ENCODE peak calls at places on chromosomes 4 and X, in four cellular contexts. K is GM23248, J is fibroblast of lung, F is trophoblast cell. I is an unnamed sample.

GRCh38 chr4:94015956-94016355 is 187.4 kb downstream of the ATOH1 start:
- DNase-seq in F (peak), J (no peak), K (no peak), I (no peak)

GRCh38 chr4:8729408-8730149 is 137.0 kb downstream of the CPZ start:
- DNase-seq in F (no peak), J (no peak), K (no peak), I (no peak)

GRCh38 chr4:82124365-82124764 is 249.4 kb downstream of the HNRNPD start:
- DNase-seq in F (peak), J (no peak), K (no peak), I (no peak)

GRCh38 chr4:15457401-15458201 is 12.1 kb upstream of the CC2D2A start:
- DNase-seq in K (peak), J (peak), F (no peak), I (no peak)

GRCh38 chr4:54187148-54187547 is 41.9 kb upstream of the PDGFRA start:
- DNase-seq in J (no peak), F (peak), K (no peak), I (peak)

GRCh38 chr4:136495076-136495475 is 1037.2 kb downstream of the PCDH18 start:
- DNase-seq in F (no peak), J (peak), K (no peak), I (no peak)

GRCh38 chrX:149461746-149462145 is 43.4 kb downstream of the IDS start:
- DNase-seq in J (no peak), F (no peak), K (no peak), I (no peak)

GRCh38 chr4:170497105-170497504 is 407.3 kb upstream of the AADAT start:
- DNase-seq in J (no peak), F (no peak), K (peak), I (no peak)

GRCh38 chr4:120163895-120164294 is 97.2 kb upstream of the MAD2L1 start:
- DNase-seq in J (no peak), F (no peak), K (no peak), I (no peak)

GRCh38 chrX:41688154-41688553 is 619 bp upstream of the GPR34 start:
- DNase-seq in F (no peak), K (no peak), J (no peak), I (no peak)

GRCh38 chr4:121050251-121050650 is 22.1 kb downstream of the NDNF start:
- DNase-seq in K (peak), J (peak), F (no peak), I (no peak)

GRCh38 chrX:129908636-129909035 is 2.7 kb downstream of the UTP14A start:
- DNase-seq in K (no peak), F (no peak), J (no peak), I (no peak)

GRCh38 chrX:109952985-109953905 is 49.7 kb upstream of the TMEM164 start:
- DNase-seq in J (no peak), K (no peak), F (no peak), I (peak)

GRCh38 chr4:47933798-47934197 is 19.4 kb upstream of the NFXL1 start:
- DNase-seq in F (no peak), J (peak), K (peak), I (no peak)

GRCh38 chrX:150308041-150308440 is 55.1 kb upstream of the MAMLD1 start:
- DNase-seq in F (no peak), K (no peak), J (no peak), I (no peak)

GRCh38 chr4:185587444-185588161 is 52.3 kb upstream of the PDLIM3 start:
- DNase-seq in K (no peak), J (peak), F (peak), I (no peak)

GRCh38 chr4:88320780-88321373 is 36.5 kb upstream of the PPM1K start:
- DNase-seq in J (peak), K (peak), F (peak), I (no peak)

GRCh38 chr4:11529625-11530201 is 101.0 kb upstream of the HS3ST1 start:
- DNase-seq in J (peak), K (no peak), F (no peak), I (no peak)

GRCh38 chr4:95506264-95506663 is 42.5 kb downstream of the UNC5C start:
- DNase-seq in J (peak), F (peak), K (peak), I (no peak)

GRCh38 chrX:119147486-119147885 is 19.9 kb upstream of the KIAA1210 start:
- DNase-seq in J (no peak), F (no peak), K (no peak), I (no peak)

GRCh38 chrX:68249401-68249831 is 183.9 kb downstream of the OPHN1 start:
- DNase-seq in K (no peak), F (no peak), J (peak), I (peak)

GRCh38 chrX:19174401-19175025 is 52.2 kb upstream of the ADGRG2 start:
- DNase-seq in F (no peak), J (peak), K (peak), I (peak)

GRCh38 chrX:40010550-40011364 is 87.0 kb downstream of the BCOR start:
- DNase-seq in J (no peak), F (no peak), K (no peak), I (no peak)

GRCh38 chr4:166816901-166817300 is 417.4 kb downstream of the SPOCK3 start:
- DNase-seq in K (no peak), J (no peak), F (peak), I (no peak)

GRCh38 chrX:97131886-97132285 is 248.2 kb downstream of the RPA4 start:
- DNase-seq in J (no peak), K (no peak), F (no peak), I (no peak)

GRCh38 chr4:117324851-117325491 is 239.6 kb upstream of the TRAM1L1 start:
- DNase-seq in K (peak), F (peak), J (peak), I (no peak)

GRCh38 chr4:40840255-40840984 is 90.7 kb downstream of the NSUN7 start:
- DNase-seq in K (no peak), J (no peak), F (no peak), I (no peak)

GRCh38 chr4:88033309-88033708 is 25.9 kb downstream of the PKD2 start:
- DNase-seq in J (peak), K (peak), F (peak), I (peak)

GRCh38 chrX:12956704-12957541 is 18.0 kb upstream of the TMSB4X start:
- DNase-seq in J (peak), K (peak), F (no peak), I (no peak)

GRCh38 chr4:180058731-180059215 is 2184.4 kb upstream of the TENM3 start:
- DNase-seq in K (peak), J (peak), F (no peak), I (peak)

GRCh38 chr4:112706840-112707207 is 69.9 kb downstream of the LARP7 start:
- DNase-seq in J (no peak), F (no peak), K (no peak), I (no peak)
- H3K4me3 ChIP-seq in J (no peak), F (no peak), K (peak), I (peak)

GRCh38 chr4:122889726-122890125 is 32.7 kb downstream of the NUDT6 start:
- DNase-seq in J (no peak), K (no peak), F (no peak), I (no peak)
- H3K27ac ChIP-seq in J (no peak), K (peak), F (no peak), I (peak)

DNA sequence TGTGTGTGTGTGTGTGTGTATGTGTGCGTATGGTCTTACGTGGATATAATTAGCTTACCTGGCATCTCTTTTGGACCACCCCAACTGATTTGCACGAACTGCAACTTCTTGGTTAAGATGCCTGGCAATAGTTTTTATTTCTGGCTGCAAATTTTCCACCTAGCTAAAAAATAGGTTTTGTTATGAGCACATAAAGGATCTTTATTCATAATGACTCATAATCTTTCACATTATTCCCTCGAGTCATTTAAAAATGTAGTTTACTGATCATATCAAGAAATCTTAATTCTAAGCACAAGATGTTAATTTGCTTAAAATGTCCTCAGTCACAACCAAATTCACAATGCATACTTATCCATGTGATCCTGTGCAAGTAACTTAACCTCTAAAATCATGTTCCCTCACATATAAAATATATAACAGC is 1.5 kb downstream of the COX18 start:
- DNase-seq in F (no peak), J (peak), K (peak), I (no peak)
- H3K4me3 ChIP-seq in F (no peak), J (peak), K (peak), I (peak)

DNA sequence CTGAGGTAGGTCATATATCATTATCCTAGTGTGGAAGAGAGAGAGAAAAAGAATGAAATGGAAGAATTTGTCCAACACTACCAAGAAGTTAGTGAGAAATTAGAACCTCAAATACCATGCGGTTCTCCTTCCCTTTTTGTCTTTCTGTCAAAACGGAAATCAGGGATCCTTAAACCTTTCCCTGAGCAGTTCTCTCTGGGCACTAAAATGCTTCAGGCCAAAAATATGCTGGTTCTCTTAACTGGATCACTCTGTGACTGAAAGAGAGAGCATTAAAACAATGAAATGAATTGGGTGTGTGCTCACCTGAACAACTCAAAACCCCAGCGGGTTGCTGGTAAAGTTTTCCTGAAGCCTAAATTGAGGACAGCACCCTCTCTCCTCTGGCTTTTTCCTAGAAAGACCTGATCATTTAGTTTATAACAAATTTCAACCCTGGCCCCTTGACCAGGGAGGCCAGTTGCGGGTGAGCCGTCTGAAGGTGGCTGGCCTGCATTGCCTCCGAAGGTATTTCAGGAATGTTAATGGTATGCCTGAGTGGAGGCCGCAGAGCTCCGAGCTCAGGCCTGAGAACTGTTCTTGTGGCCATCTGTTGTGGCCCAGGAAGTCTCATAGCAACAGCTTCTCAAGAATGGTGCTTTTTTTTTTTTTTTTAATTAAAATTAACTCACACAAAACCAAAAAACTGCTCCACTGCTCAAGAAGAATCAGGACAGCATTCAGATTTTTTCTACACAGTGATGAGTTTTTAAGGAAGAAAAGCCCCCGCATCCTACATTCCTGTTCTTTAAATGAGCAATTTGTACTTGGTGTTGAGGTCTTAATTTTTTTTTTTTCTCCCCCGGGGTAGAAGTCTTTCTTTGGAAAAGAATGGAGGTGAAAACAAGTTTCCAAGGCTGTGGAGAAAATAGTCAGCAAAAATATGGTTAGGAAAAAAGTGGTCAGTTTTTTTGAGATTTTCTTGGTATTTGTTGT is 155.1 kb downstream of the SHROOM3 start:
- DNase-seq in F (peak), J (peak), K (peak), I (peak)
- H3K27ac ChIP-seq in F (peak), J (peak), K (peak), I (peak)

GRCh38 chr4:98744372-98745150 is 86.2 kb upstream of the TSPAN5 start:
- DNase-seq in K (no peak), F (no peak), J (no peak), I (no peak)
- H3K4me3 ChIP-seq in K (no peak), F (no peak), J (no peak), I (no peak)

GRCh38 chr4:187128226-187128625 is 404.6 kb upstream of the FAT1 start:
- DNase-seq in J (no peak), K (peak), F (peak), I (no peak)
- H3K27ac ChIP-seq in J (no peak), K (peak), F (no peak), I (no peak)

I was measured in heart right ventricle.